ENCODE peak calls at places on chromosomes 1 and 21, in four cellular contexts. One of them, this sample, is unnamed.

GRCh38 chr21:33025106-33025470 is 647 bp upstream of the OLIG2 start:
- DNase-seq in H9: peak
- DNase-seq in PC-3: no peak
- DNase-seq in HL-60: no peak
- DNase-seq in this sample: no peak

GRCh38 chr1:93991269-93991668 is 82.0 kb upstream of the GCLM start:
- DNase-seq in H9: no peak
- DNase-seq in HL-60: no peak
- DNase-seq in PC-3: no peak
- DNase-seq in this sample: no peak

GRCh38 chr1:181028241-181029014 is 5.4 kb upstream of the MR1 start:
- DNase-seq in PC-3: no peak
- DNase-seq in HL-60: no peak
- DNase-seq in H9: no peak
- DNase-seq in this sample: no peak

GRCh38 chr1:188371295-188371806 is 1542.6 kb downstream of the PLA2G4A start:
- DNase-seq in H9: no peak
- DNase-seq in PC-3: peak
- DNase-seq in HL-60: no peak
- DNase-seq in this sample: no peak

GRCh38 chr21:35172231-35172630 is 123.1 kb upstream of the RUNX1 start:
- DNase-seq in PC-3: no peak
- DNase-seq in HL-60: no peak
- DNase-seq in H9: no peak
- DNase-seq in this sample: no peak

GRCh38 chr21:45130324-45130774 is 56.0 kb downstream of the ADARB1 start:
- DNase-seq in H9: no peak
- DNase-seq in HL-60: no peak
- DNase-seq in PC-3: peak
- DNase-seq in this sample: no peak

GRCh38 chr1:172662464-172663109 is 3.7 kb downstream of the FASLG start:
- DNase-seq in HL-60: peak
- DNase-seq in PC-3: peak
- DNase-seq in H9: no peak
- DNase-seq in this sample: peak

GRCh38 chr1:179876289-179876715 is 1.3 kb downstream of the TOR1AIP2 start:
- DNase-seq in H9: no peak
- DNase-seq in HL-60: peak
- DNase-seq in PC-3: peak
- DNase-seq in this sample: no peak

GRCh38 chr1:61337981-61338848 is 255.9 kb downstream of the NFIA start:
- DNase-seq in HL-60: no peak
- DNase-seq in H9: peak
- DNase-seq in PC-3: peak
- DNase-seq in this sample: no peak

GRCh38 chr1:167428418-167428817 is 89.9 kb downstream of the CD247 start:
- DNase-seq in H9: no peak
- DNase-seq in PC-3: peak
- DNase-seq in HL-60: no peak
- DNase-seq in this sample: no peak

GRCh38 chr1:220992705-220993052 is 113.4 kb downstream of the HLX start:
- DNase-seq in HL-60: no peak
- DNase-seq in H9: no peak
- DNase-seq in PC-3: no peak
- DNase-seq in this sample: no peak

GRCh38 chr1:17027900-17028299 is 16.2 kb upstream of the ATP13A2 start:
- DNase-seq in HL-60: no peak
- DNase-seq in PC-3: no peak
- DNase-seq in H9: no peak
- DNase-seq in this sample: no peak

GRCh38 chr1:995665-996633 is 3.9 kb downstream of the HES4 start:
- DNase-seq in HL-60: no peak
- DNase-seq in H9: peak
- DNase-seq in PC-3: no peak
- DNase-seq in this sample: no peak

GRCh38 chr1:5980314-5981008 is 11.8 kb downstream of the NPHP4 start:
- DNase-seq in HL-60: peak
- DNase-seq in H9: peak
- DNase-seq in PC-3: no peak
- DNase-seq in this sample: no peak

GRCh38 chr21:45630876-45631275 is 12.6 kb upstream of the PCBP3 start:
- DNase-seq in HL-60: no peak
- DNase-seq in H9: no peak
- DNase-seq in PC-3: no peak
- DNase-seq in this sample: no peak

GRCh38 chr1:8031176-8031785 is 5.2 kb upstream of the ERRFI1 start:
- DNase-seq in H9: no peak
- DNase-seq in HL-60: no peak
- DNase-seq in PC-3: peak
- DNase-seq in this sample: no peak

GRCh38 chr1:91427741-91428140 is 23.1 kb upstream of the HFM1 start:
- DNase-seq in HL-60: no peak
- DNase-seq in PC-3: no peak
- DNase-seq in H9: peak
- DNase-seq in this sample: no peak

GRCh38 chr1:166189126-166189525 is 22.3 kb upstream of the FAM78B start:
- DNase-seq in H9: no peak
- DNase-seq in HL-60: no peak
- DNase-seq in PC-3: no peak
- DNase-seq in this sample: no peak

GRCh38 chr21:17340081-17340480 is 172.8 kb upstream of the CXADR start:
- DNase-seq in PC-3: no peak
- DNase-seq in HL-60: no peak
- DNase-seq in H9: no peak
- DNase-seq in this sample: no peak

GRCh38 chr1:226436855-226437491 is 29.1 kb upstream of the PARP1 start:
- DNase-seq in H9: no peak
- DNase-seq in HL-60: no peak
- DNase-seq in PC-3: no peak
- DNase-seq in this sample: no peak

GRCh38 chr1:217703326-217703725 is 72.2 kb downstream of the SPATA17 start:
- DNase-seq in H9: no peak
- DNase-seq in HL-60: no peak
- DNase-seq in PC-3: no peak
- DNase-seq in this sample: no peak

GRCh38 chr1:8477199-8477982 is 159.5 kb downstream of the SLC45A1 start:
- DNase-seq in HL-60: no peak
- DNase-seq in PC-3: no peak
- DNase-seq in H9: no peak
- DNase-seq in this sample: no peak

GRCh38 chr1:12001249-12001917 is 17.9 kb upstream of the MIIP start:
- DNase-seq in HL-60: no peak
- DNase-seq in H9: peak
- DNase-seq in PC-3: peak
- DNase-seq in this sample: no peak

GRCh38 chr1:79259390-79260336 is 253.1 kb upstream of the ADGRL4 start:
- DNase-seq in HL-60: no peak
- DNase-seq in PC-3: peak
- DNase-seq in H9: no peak
- DNase-seq in this sample: no peak

GRCh38 chr1:32448773-32449456 is 16.0 kb upstream of the ZBTB8B start:
- DNase-seq in HL-60: no peak
- DNase-seq in PC-3: peak
- DNase-seq in H9: peak
- DNase-seq in this sample: no peak

GRCh38 chr1:43345119-43345518 is 7.5 kb downstream of the MPL start:
- DNase-seq in H9: no peak
- DNase-seq in HL-60: no peak
- DNase-seq in PC-3: peak
- DNase-seq in this sample: no peak

GRCh38 chr1:202143768-202144509 is 598 bp downstream of the ARL8A start:
- DNase-seq in HL-60: no peak
- DNase-seq in H9: peak
- DNase-seq in PC-3: no peak
- DNase-seq in this sample: peak

GRCh38 chr21:43881283-43881682 is 16.3 kb downstream of the AGPAT3 start:
- DNase-seq in H9: no peak
- DNase-seq in HL-60: no peak
- DNase-seq in PC-3: no peak
- DNase-seq in this sample: no peak

GRCh38 chr1:236280438-236281285 is 1.1 kb downstream of the ERO1B start:
- DNase-seq in HL-60: no peak
- DNase-seq in PC-3: peak
- DNase-seq in H9: peak
- DNase-seq in this sample: no peak

GRCh38 chr1:36089393-36090121 is 865 bp downstream of the ADPRS start:
- DNase-seq in H9: no peak
- DNase-seq in PC-3: no peak
- DNase-seq in HL-60: no peak
- DNase-seq in this sample: no peak

GRCh38 chr1:154550070-154550469 is 8.4 kb downstream of the UBE2Q1 start:
- DNase-seq in HL-60: no peak
- DNase-seq in PC-3: no peak
- DNase-seq in H9: no peak
- DNase-seq in this sample: no peak
- TF ChIP-seq CTCF in HL-60: no peak
- TF ChIP-seq CTCF in PC-3: no peak
- TF ChIP-seq CTCF in H9: no peak
- TF ChIP-seq CTCF in this sample: no peak

GRCh38 chr21:21103692-21104091 is 105.5 kb downstream of the NCAM2 start:
- DNase-seq in H9: no peak
- DNase-seq in HL-60: no peak
- DNase-seq in PC-3: no peak
- DNase-seq in this sample: no peak

GRCh38 chr21:21096956-21097355 is 98.7 kb downstream of the NCAM2 start:
- DNase-seq in PC-3: peak
- DNase-seq in H9: no peak
- DNase-seq in HL-60: no peak
- DNase-seq in this sample: no peak

GRCh38 chr21:21097425-21097824 is 99.2 kb downstream of the NCAM2 start:
- DNase-seq in PC-3: no peak
- DNase-seq in H9: no peak
- DNase-seq in HL-60: no peak
- DNase-seq in this sample: no peak

GRCh38 chr21:21102874-21103273 is 104.7 kb downstream of the NCAM2 start:
- DNase-seq in HL-60: no peak
- DNase-seq in H9: no peak
- DNase-seq in PC-3: no peak
- DNase-seq in this sample: no peak

DNA sequence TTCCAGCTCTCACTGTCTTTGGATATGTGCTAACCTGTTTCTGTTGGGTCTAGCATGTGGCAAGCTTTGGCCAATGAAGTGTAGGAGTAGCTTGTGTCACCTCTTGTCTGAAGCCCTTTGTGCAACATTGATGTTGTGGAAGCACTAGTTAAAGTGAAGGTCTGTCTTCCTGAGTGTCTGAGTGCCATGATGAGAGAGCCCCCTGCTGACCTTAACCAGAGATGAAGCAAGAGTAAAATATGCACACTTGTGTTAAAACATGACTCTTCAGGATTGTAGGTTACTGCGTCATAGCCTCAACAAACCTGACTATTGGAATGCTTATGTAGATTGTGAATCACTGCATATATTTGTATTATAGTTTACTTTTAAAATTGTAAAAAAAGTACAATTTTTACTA is 103.7 kb downstream of the NCAM2 start:
- DNase-seq in H9: peak
- DNase-seq in PC-3: peak
- DNase-seq in HL-60: peak
- DNase-seq in this sample: no peak
- TF ChIP-seq CTCF in H9: peak
- TF ChIP-seq CTCF in PC-3: peak
- TF ChIP-seq CTCF in HL-60: peak
- TF ChIP-seq CTCF in this sample: peak

GRCh38 chr1:223670458-223671159 is 5.1 kb upstream of the CAPN8 start:
- DNase-seq in PC-3: peak
- DNase-seq in HL-60: no peak
- DNase-seq in H9: peak
- DNase-seq in this sample: no peak
- TF ChIP-seq CTCF in PC-3: peak
- TF ChIP-seq CTCF in HL-60: peak
- TF ChIP-seq CTCF in H9: peak
- TF ChIP-seq CTCF in this sample: peak

DNA sequence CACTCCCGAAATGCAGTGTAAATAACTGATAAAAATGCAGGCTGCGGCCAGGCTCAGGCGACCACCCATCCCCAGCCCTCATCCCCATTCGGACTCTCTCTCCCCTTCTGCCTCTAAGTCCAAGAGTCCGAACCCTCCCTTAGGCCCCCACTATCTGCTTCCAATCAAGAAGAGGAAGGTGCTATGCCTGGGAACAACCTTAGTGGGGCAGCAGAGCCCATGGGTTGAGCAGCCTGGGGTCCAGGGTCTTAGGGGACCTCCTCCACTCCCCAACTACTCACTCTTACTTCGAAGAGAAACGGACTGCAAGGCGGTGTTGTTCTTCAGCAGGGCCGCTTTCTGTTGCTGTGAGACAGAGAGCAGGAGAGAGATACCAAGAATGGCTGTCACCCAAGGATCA is 12.2 kb downstream of the ARHGEF2 start:
- DNase-seq in PC-3: no peak
- DNase-seq in HL-60: no peak
- DNase-seq in H9: no peak
- DNase-seq in this sample: no peak
- TF ChIP-seq CTCF in PC-3: no peak
- TF ChIP-seq CTCF in HL-60: no peak
- TF ChIP-seq CTCF in H9: peak
- TF ChIP-seq CTCF in this sample: no peak

This sample was measured in CD14-positive monocyte.